ENCODE peak calls at places on chromosome 12, in five cellular contexts. E, Z, R, T and C are unnamed samples.

GRCh38 chr12:131555197-131555820 is 155.6 kb upstream of the SFSWAP start:
- DNase-seq in E (no peak), Z (no peak), R (no peak), T (no peak), C (no peak)

GRCh38 chr12:123900898-123901376 is 71.7 kb downstream of the CCDC92 start:
- DNase-seq in E (no peak), Z (no peak), R (peak), T (peak), C (no peak)

GRCh38 chr12:14989790-14990189 is 16.9 kb downstream of the PDE6H start:
- DNase-seq in E (no peak), Z (no peak), R (no peak), T (no peak), C (no peak)

GRCh38 chr12:101901782-101902181 is 24.4 kb downstream of the DRAM1 start:
- DNase-seq in E (no peak), Z (no peak), R (no peak), T (no peak), C (no peak)

GRCh38 chr12:6958609-6959375 is 7.6 kb downstream of the PTPN6 start:
- DNase-seq in E (no peak), Z (no peak), R (no peak), T (no peak), C (no peak)

GRCh38 chr12:537772-538171 is 78.0 kb downstream of the B4GALNT3 start:
- DNase-seq in E (no peak), Z (no peak), R (no peak), T (no peak), C (no peak)

GRCh38 chr12:21129906-21130305 is 1.1 kb upstream of the SLCO1B1 start:
- DNase-seq in E (no peak), Z (no peak), R (peak), T (peak), C (no peak)

GRCh38 chr12:98355322-98355721 is 160.1 kb upstream of the TMPO start:
- DNase-seq in E (no peak), Z (peak), R (peak), T (peak), C (no peak)

GRCh38 chr12:114774181-114774580 is 90.2 kb upstream of the TBX3 start:
- DNase-seq in E (peak), Z (peak), R (peak), T (peak), C (no peak)

GRCh38 chr12:93230311-93230689 is 147.4 kb upstream of the NUDT4 start:
- DNase-seq in E (no peak), Z (no peak), R (no peak), T (no peak), C (no peak)

GRCh38 chr12:94589591-94590001 is 60.8 kb downstream of the TMCC3 start:
- DNase-seq in E (no peak), Z (peak), R (no peak), T (no peak), C (no peak)

GRCh38 chr12:108560321-108560721 is 652 bp downstream of the SART3 start:
- DNase-seq in E (no peak), Z (peak), R (peak), T (peak), C (no peak)

GRCh38 chr12:79119796-79120195 is 255.2 kb downstream of the SYT1 start:
- DNase-seq in E (no peak), Z (no peak), R (no peak), T (no peak), C (no peak)

GRCh38 chr12:100279612-100280244 is 12.8 kb downstream of the SCYL2 start:
- DNase-seq in E (no peak), Z (no peak), R (no peak), T (no peak), C (no peak)

GRCh38 chr12:107775093-107775721 is 703 bp downstream of the ASCL4 start:
- DNase-seq in E (no peak), Z (no peak), R (no peak), T (no peak), C (no peak)

GRCh38 chr12:14773685-14774073 is 29.6 kb downstream of the WBP11 start:
- DNase-seq in E (no peak), Z (no peak), R (no peak), T (no peak), C (no peak)

GRCh38 chr12:104671407-104672095 is 214.8 kb downstream of the CHST11 start:
- DNase-seq in E (peak), Z (peak), R (peak), T (peak), C (peak)

GRCh38 chr12:11795192-11795909 is 145.9 kb downstream of the ETV6 start:
- DNase-seq in E (no peak), Z (no peak), R (no peak), T (no peak), C (no peak)

GRCh38 chr12:40292788-40293429 is 68.1 kb downstream of the LRRK2 start:
- DNase-seq in E (no peak), Z (no peak), R (no peak), T (no peak), C (no peak)

GRCh38 chr12:67982165-67982563 is 7.1 kb upstream of the IFNG-AS1 start:
- DNase-seq in E (no peak), Z (no peak), R (peak), T (peak), C (no peak)

GRCh38 chr12:104219361-104219892 is 3.8 kb downstream of the TXNRD1 start:
- DNase-seq in E (no peak), Z (peak), R (peak), T (peak), C (no peak)

GRCh38 chr12:6533653-6534157 is 612 bp upstream of the GAPDH start:
- DNase-seq in E (peak), Z (peak), R (peak), T (peak), C (no peak)

GRCh38 chr12:124185970-124186686 is 108.8 kb upstream of the RFLNA start:
- DNase-seq in E (peak), Z (no peak), R (no peak), T (no peak), C (no peak)

GRCh38 chr12:117881517-117881916 is 87.3 kb downstream of the KSR2 start:
- DNase-seq in E (no peak), Z (no peak), R (no peak), T (no peak), C (no peak)

GRCh38 chr12:96636895-96637294 is 147.5 kb downstream of the CFAP54 start:
- DNase-seq in E (no peak), Z (no peak), R (no peak), T (no peak), C (no peak)

GRCh38 chr12:98606367-98606985 is 13.0 kb downstream of the SLC25A3 start:
- DNase-seq in E (no peak), Z (no peak), R (no peak), T (no peak), C (no peak)

GRCh38 chr12:100668939-100669536 is 95.6 kb downstream of the GAS2L3 start:
- DNase-seq in E (peak), Z (peak), R (peak), T (peak), C (peak)